ENCODE peak calls at places on chromosomes 11 and 22, in four cellular contexts. One of them, this sample, is unnamed.

GRCh38 chr11:65982824-65983588 is 19.0 kb downstream of the EIF1AD start:
- DNase-seq in endodermal cell: no peak
- DNase-seq in brain microvascular endothelial cell: no peak
- DNase-seq in right lobe of liver: no peak
- DNase-seq in this sample: no peak

GRCh38 chr22:24428751-24429410 is 1.5 kb downstream of the ADORA2A start:
- DNase-seq in brain microvascular endothelial cell: no peak
- DNase-seq in right lobe of liver: peak; percentile 54
- DNase-seq in endodermal cell: no peak
- DNase-seq in this sample: no peak

GRCh38 chr11:108302121-108302785 is 79.4 kb downstream of the ATM start:
- DNase-seq in brain microvascular endothelial cell: no peak
- DNase-seq in right lobe of liver: no peak
- DNase-seq in endodermal cell: no peak
- DNase-seq in this sample: no peak

GRCh38 chr22:43088979-43089717 is at the start of gene TTLL1:
- DNase-seq in right lobe of liver: peak; percentile 92
- DNase-seq in endodermal cell: peak; percentile 97
- DNase-seq in brain microvascular endothelial cell: peak; percentile 85
- DNase-seq in this sample: peak; percentile 92

GRCh38 chr22:50178471-50178864 is 7.2 kb upstream of the TRABD start:
- DNase-seq in brain microvascular endothelial cell: no peak
- DNase-seq in endodermal cell: no peak
- DNase-seq in right lobe of liver: peak; percentile 49
- DNase-seq in this sample: no peak

GRCh38 chr11:34233215-34233614 is 124.6 kb downstream of the ABTB2 start:
- DNase-seq in endodermal cell: no peak
- DNase-seq in right lobe of liver: no peak
- DNase-seq in brain microvascular endothelial cell: no peak
- DNase-seq in this sample: no peak

GRCh38 chr22:24290459-24290858 is 19.8 kb downstream of the SPECC1L start:
- DNase-seq in right lobe of liver: no peak
- DNase-seq in brain microvascular endothelial cell: no peak
- DNase-seq in endodermal cell: no peak
- DNase-seq in this sample: no peak

GRCh38 chr11:61020706-61021235 is 49.3 kb downstream of the CD6 start:
- DNase-seq in right lobe of liver: no peak
- DNase-seq in brain microvascular endothelial cell: no peak
- DNase-seq in endodermal cell: no peak
- DNase-seq in this sample: no peak

GRCh38 chr22:23913306-23913660 is 19.1 kb downstream of the MIF start:
- DNase-seq in endodermal cell: no peak
- DNase-seq in brain microvascular endothelial cell: no peak
- DNase-seq in right lobe of liver: no peak
- DNase-seq in this sample: no peak

GRCh38 chr22:23856721-23857605 is 712 bp upstream of the SLC2A11 start:
- DNase-seq in right lobe of liver: no peak
- DNase-seq in brain microvascular endothelial cell: no peak
- DNase-seq in endodermal cell: peak; percentile 87
- DNase-seq in this sample: no peak

GRCh38 chr22:32971252-32971651 is 86.9 kb downstream of the SYN3 start:
- DNase-seq in endodermal cell: no peak
- DNase-seq in right lobe of liver: no peak
- DNase-seq in brain microvascular endothelial cell: no peak
- DNase-seq in this sample: no peak

GRCh38 chr11:113278925-113279324 is 35.5 kb upstream of the TTC12 start:
- DNase-seq in brain microvascular endothelial cell: no peak
- DNase-seq in endodermal cell: peak; percentile 9
- DNase-seq in right lobe of liver: no peak
- DNase-seq in this sample: no peak
- TF ChIP-seq CTCF in brain microvascular endothelial cell: no peak
- TF ChIP-seq CTCF in endodermal cell: no peak
- TF ChIP-seq CTCF in right lobe of liver: no peak
- TF ChIP-seq CTCF in this sample: no peak

DNA sequence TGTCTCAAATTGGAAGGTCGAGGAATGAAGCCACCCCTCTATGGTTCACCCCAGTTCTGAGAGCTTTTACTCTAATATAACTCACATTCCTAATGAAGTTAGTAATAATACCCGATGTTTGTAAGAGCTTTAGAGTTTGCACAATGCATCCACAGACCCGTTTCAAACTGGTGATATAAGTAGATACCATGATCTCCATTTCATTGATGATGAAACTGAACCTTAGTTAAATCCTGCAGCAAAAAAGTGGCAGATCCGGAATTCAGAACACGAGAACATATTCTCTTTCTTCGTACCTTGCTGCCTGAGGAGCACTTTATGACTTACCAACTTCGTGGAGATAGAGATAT is 757 bp upstream of the RBFOX2 start:
- DNase-seq in brain microvascular endothelial cell: no peak
- DNase-seq in right lobe of liver: no peak
- DNase-seq in endodermal cell: no peak
- DNase-seq in this sample: no peak
- H3K27ac ChIP-seq in brain microvascular endothelial cell: peak overlapping the region; percentile 19
- H3K27ac ChIP-seq in right lobe of liver: peak overlapping the region; percentile 40
- H3K27ac ChIP-seq in endodermal cell: no peak overlapping the region
- H3K27ac ChIP-seq in this sample: peak overlapping the region; percentile 85

GRCh38 chr11:130587658-130588057 is 139.2 kb downstream of the ADAMTS15 start:
- DNase-seq in endodermal cell: peak; percentile 11
- DNase-seq in brain microvascular endothelial cell: no peak
- DNase-seq in right lobe of liver: no peak
- DNase-seq in this sample: no peak

GRCh38 chr11:130592056-130592455 is 143.6 kb downstream of the ADAMTS15 start:
- DNase-seq in right lobe of liver: no peak
- DNase-seq in brain microvascular endothelial cell: peak; percentile 18
- DNase-seq in endodermal cell: no peak
- DNase-seq in this sample: no peak

GRCh38 chr11:130583866-130584265 is 135.4 kb downstream of the ADAMTS15 start:
- DNase-seq in right lobe of liver: no peak
- DNase-seq in endodermal cell: no peak
- DNase-seq in brain microvascular endothelial cell: no peak
- DNase-seq in this sample: no peak

GRCh38 chr11:130585545-130585944 is 137.1 kb downstream of the ADAMTS15 start:
- DNase-seq in brain microvascular endothelial cell: peak; percentile 18
- DNase-seq in endodermal cell: no peak
- DNase-seq in right lobe of liver: no peak
- DNase-seq in this sample: no peak

DNA sequence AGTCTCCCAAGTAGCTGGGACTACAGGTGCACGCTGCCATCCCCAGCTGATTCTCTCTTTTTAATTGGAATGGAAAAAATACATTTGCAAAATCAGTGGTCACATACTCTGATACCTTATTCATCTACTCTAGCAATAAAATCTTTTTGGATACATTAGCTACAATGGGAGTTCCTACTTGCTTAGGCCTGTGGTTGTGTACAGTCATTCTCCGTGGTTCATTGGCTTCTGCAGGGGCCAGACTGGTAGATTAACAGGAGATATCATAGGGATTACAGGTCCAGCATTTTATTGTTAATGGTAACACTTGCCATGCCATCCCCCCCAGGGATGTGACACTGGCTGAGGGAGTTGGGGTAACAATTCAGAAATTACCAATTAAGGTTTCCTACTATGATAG is 140.0 kb downstream of the ADAMTS15 start:
- DNase-seq in brain microvascular endothelial cell: no peak
- DNase-seq in endodermal cell: no peak
- DNase-seq in right lobe of liver: no peak
- DNase-seq in this sample: no peak
- TF ChIP-seq CTCF in brain microvascular endothelial cell: no peak
- TF ChIP-seq CTCF in endodermal cell: no peak
- TF ChIP-seq CTCF in right lobe of liver: no peak
- TF ChIP-seq CTCF in this sample: no peak

GRCh38 chr11:1533342-1533725 is 38.7 kb downstream of the DUSP8 start:
- DNase-seq in endodermal cell: no peak
- DNase-seq in brain microvascular endothelial cell: no peak
- DNase-seq in right lobe of liver: no peak
- DNase-seq in this sample: no peak

GRCh38 chr11:1534171-1534570 is 37.9 kb downstream of the DUSP8 start:
- DNase-seq in brain microvascular endothelial cell: no peak
- DNase-seq in right lobe of liver: no peak
- DNase-seq in endodermal cell: no peak
- DNase-seq in this sample: no peak

GRCh38 chr11:1532606-1533341 is 39.3 kb downstream of the DUSP8 start:
- DNase-seq in brain microvascular endothelial cell: no peak
- DNase-seq in right lobe of liver: no peak
- DNase-seq in endodermal cell: no peak
- DNase-seq in this sample: no peak

GRCh38 chr11:1536065-1536843 is 35.8 kb downstream of the DUSP8 start:
- DNase-seq in right lobe of liver: no peak
- DNase-seq in brain microvascular endothelial cell: no peak
- DNase-seq in endodermal cell: no peak
- DNase-seq in this sample: no peak

DNA sequence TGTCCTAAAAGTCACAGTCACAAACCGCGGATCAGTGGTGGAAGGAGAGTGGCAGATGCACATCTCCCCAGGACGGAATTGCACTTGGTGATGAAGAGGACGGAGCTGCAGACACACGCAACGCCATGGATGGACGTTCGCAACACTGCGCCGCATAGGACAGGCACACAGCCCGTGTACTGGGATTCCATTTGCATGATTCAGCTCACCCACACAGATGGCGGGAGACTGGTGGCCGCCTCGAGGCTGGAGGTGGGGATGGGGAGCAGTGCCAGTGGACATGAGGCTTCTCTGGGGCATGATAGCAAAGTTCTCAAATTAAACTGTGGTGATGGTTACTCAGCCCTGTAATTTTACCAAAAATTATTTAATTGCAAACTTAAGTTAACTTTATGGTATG is 37.4 kb downstream of the DUSP8 start:
- DNase-seq in brain microvascular endothelial cell: no peak
- DNase-seq in right lobe of liver: no peak
- DNase-seq in endodermal cell: no peak
- DNase-seq in this sample: no peak
- H3K27ac ChIP-seq in brain microvascular endothelial cell: no peak overlapping the region
- H3K27ac ChIP-seq in right lobe of liver: no peak overlapping the region
- H3K27ac ChIP-seq in endodermal cell: no peak overlapping the region
- H3K27ac ChIP-seq in this sample: no peak overlapping the region

GRCh38 chr22:45503071-45503815 is 560 bp downstream of the FBLN1 start:
- DNase-seq in right lobe of liver: peak; percentile 46
- DNase-seq in endodermal cell: peak; percentile 81
- DNase-seq in brain microvascular endothelial cell: no peak
- DNase-seq in this sample: no peak
- TF ChIP-seq CTCF in right lobe of liver: no peak
- TF ChIP-seq CTCF in endodermal cell: no peak
- TF ChIP-seq CTCF in brain microvascular endothelial cell: no peak
- TF ChIP-seq CTCF in this sample: no peak

GRCh38 chr22:46054878-46055158 is 77.9 kb upstream of the WNT7B start:
- DNase-seq in right lobe of liver: peak; percentile 40
- DNase-seq in brain microvascular endothelial cell: no peak
- DNase-seq in endodermal cell: no peak
- DNase-seq in this sample: no peak
- H3K27ac ChIP-seq in right lobe of liver: peak overlapping the region; percentile 97
- H3K27ac ChIP-seq in brain microvascular endothelial cell: peak overlapping the region; percentile 59
- H3K27ac ChIP-seq in endodermal cell: no peak overlapping the region
- H3K27ac ChIP-seq in this sample: peak overlapping the region; percentile 100

This sample was measured in stomach.